ENCODE peak calls at places on chromosomes 6 and 20, in five cellular contexts. B is H1, A is stomach, I is A549, X is transverse colon. V is an unnamed sample.

GRCh38 chr6:32203435-32204267 is 11.2 kb upstream of the GPSM3 start:
- DNase-seq in B (no peak), A (no peak), I (no peak), X (no peak), V (no peak)

GRCh38 chr20:41533537-41534136 is 84.5 kb downstream of the CHD6 start:
- DNase-seq in B (no peak), A (peak), I (no peak), X (no peak), V (no peak)

GRCh38 chr6:107539849-107540464 is 50.0 kb downstream of the SOBP start:
- DNase-seq in B (no peak), A (no peak), I (no peak), X (no peak), V (no peak)

GRCh38 chr6:164039954-164040375 is 625.4 kb downstream of the QKI start:
- DNase-seq in B (no peak), A (peak), I (no peak), X (peak), V (no peak)

GRCh38 chr6:90412538-90413369 is 116.1 kb upstream of the BACH2 start:
- DNase-seq in B (no peak), A (no peak), I (no peak), X (no peak), V (no peak)

GRCh38 chr6:35892482-35892881 is 28.4 kb downstream of the SRPK1 start:
- DNase-seq in B (no peak), A (no peak), I (no peak), X (no peak), V (no peak)

GRCh38 chr20:56400001-56400640 is 7.7 kb downstream of the CSTF1 start:
- DNase-seq in B (peak), A (peak), I (peak), X (peak), V (peak)

GRCh38 chr6:72418495-72418894 is 203.4 kb upstream of the KCNQ5 start:
- DNase-seq in B (no peak), A (no peak), I (no peak), X (no peak), V (no peak)

GRCh38 chr6:106287215-106287614 is 38.3 kb downstream of the ATG5 start:
- DNase-seq in B (no peak), A (no peak), I (no peak), X (no peak), V (no peak)

GRCh38 chr6:10633216-10633615 is 61.2 kb downstream of the C6orf52 start:
- DNase-seq in B (no peak), A (no peak), I (peak), X (no peak), V (no peak)

GRCh38 chr6:141415896-141416295 is 716.8 kb upstream of the GJE1 start:
- DNase-seq in B (no peak), A (no peak), I (no peak), X (no peak), V (no peak)

GRCh38 chr6:141418076-141418475 is 714.6 kb upstream of the GJE1 start:
- DNase-seq in B (no peak), A (no peak), I (no peak), X (no peak), V (no peak)

GRCh38 chr6:141413196-141413595 is 719.5 kb upstream of the GJE1 start:
- DNase-seq in B (no peak), A (no peak), I (no peak), X (no peak), V (no peak)
- TF ChIP-seq EP300 in B (no peak), A (no peak), I (no peak), X (no peak), V (no peak)

GRCh38 chr6:85344996-85345395 is 104.9 kb upstream of the NT5E start:
- DNase-seq in B (no peak), A (no peak), I (no peak), X (no peak), V (no peak)

GRCh38 chr6:85353012-85353411 is 96.9 kb upstream of the NT5E start:
- DNase-seq in B (no peak), A (no peak), I (no peak), X (no peak), V (no peak)

GRCh38 chr6:85346196-85346595 is 103.7 kb upstream of the NT5E start:
- DNase-seq in B (no peak), A (no peak), I (no peak), X (no peak), V (no peak)

GRCh38 chr6:85347787-85348186 is 102.1 kb upstream of the NT5E start:
- DNase-seq in B (no peak), A (no peak), I (no peak), X (no peak), V (no peak)

GRCh38 chr6:85348643-85349042 is 101.2 kb upstream of the NT5E start:
- DNase-seq in B (peak), A (no peak), I (no peak), X (no peak), V (no peak)
- TF ChIP-seq CTCF in B (peak), A (no peak), I (no peak), X (no peak), V (no peak)

DNA sequence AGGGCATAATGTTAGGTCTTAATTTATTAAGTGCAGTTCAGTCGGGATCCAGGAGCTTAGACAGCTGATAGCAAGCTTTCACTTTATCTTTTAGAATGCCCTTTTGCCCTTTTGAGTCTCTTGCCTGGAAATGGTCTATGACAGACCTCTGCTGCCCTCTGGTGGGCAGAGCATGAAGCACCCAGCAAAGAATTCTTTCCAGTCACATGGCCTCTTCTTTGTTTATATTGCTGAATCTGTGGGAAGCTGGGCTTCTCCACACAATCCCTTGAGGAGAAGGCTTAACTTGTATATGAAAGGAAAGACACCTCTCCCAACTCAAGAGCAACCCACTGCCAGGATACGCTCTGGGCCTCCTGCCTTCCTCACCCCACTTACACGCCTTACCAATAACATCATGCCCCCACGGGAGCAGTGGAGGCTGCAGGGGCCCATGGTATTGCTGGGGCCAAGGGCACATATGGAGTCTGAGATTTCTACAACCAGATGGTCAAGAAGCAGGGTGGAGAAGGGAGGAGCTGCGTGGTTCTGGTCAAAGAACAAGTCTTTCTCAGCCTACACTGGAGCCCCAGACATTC is 20.4 kb downstream of the WFDC3 start:
- DNase-seq in B (peak), A (peak), I (peak), X (peak), V (peak)
- H3K27ac ChIP-seq in B (no peak), A (peak), I (no peak), X (peak), V (peak)

GRCh38 chr6:170049641-170050491 is 241.0 kb downstream of the DLL1 start:
- DNase-seq in B (no peak), A (peak), I (no peak), X (peak), V (peak)
- TF ChIP-seq EP300 in B (no peak), A (peak), I (no peak), X (peak), V (no peak)

V was measured in tibial nerve.